ENCODE peak calls at places on chromosome 10, in five cellular contexts. L is uterus, F is Panc1, R is brain microvascular endothelial cell, P is cardiac fibroblast. W is an unnamed sample.

GRCh38 chr10:122144199-122144598 is 126.9 kb upstream of the BTBD16 start:
- DNase-seq in R (no peak), L (no peak), P (no peak), F (no peak), W (no peak)

GRCh38 chr10:88781206-88781605 is 21.3 kb upstream of the LIPM start:
- DNase-seq in L (no peak), F (no peak), P (peak; percentile 22), R (no peak), W (no peak)

GRCh38 chr10:107727762-107728317 is 563.3 kb upstream of the SORCS1 start:
- DNase-seq in R (no peak), P (peak; percentile 15), F (no peak), L (no peak), W (no peak)

GRCh38 chr10:7649673-7650330 is 17.0 kb downstream of the ITIH5 start:
- DNase-seq in P (peak; percentile 3), R (no peak), F (no peak), L (no peak), W (no peak)

GRCh38 chr10:72329290-72330058 is 25.2 kb downstream of the DNAJB12 start:
- DNase-seq in L (no peak), R (no peak), P (no peak), F (no peak), W (no peak)

GRCh38 chr10:24727811-24728210 is 4.1 kb upstream of the ARHGAP21 start:
- DNase-seq in F (no peak), L (no peak), P (no peak), R (no peak), W (no peak)

GRCh38 chr10:86376403-86376802 is 9.8 kb upstream of the GRID1 start:
- DNase-seq in F (no peak), P (no peak), L (no peak), R (no peak), W (peak; percentile 56)

GRCh38 chr10:96272986-96273280 is 1.6 kb upstream of the BLNK start:
- DNase-seq in P (no peak), R (no peak), F (no peak), L (no peak), W (no peak)

GRCh38 chr10:20267734-20268133 is 451.5 kb downstream of the PLXDC2 start:
- DNase-seq in P (no peak), L (no peak), R (no peak), F (no peak), W (no peak)

GRCh38 chr10:11612004-11613001 is 853 bp upstream of the USP6NL start:
- DNase-seq in P (peak; percentile 18), F (no peak), L (no peak), R (no peak), W (no peak)

GRCh38 chr10:44010873-44011602 is 362.4 kb upstream of the ZNF32 start:
- DNase-seq in R (no peak), F (no peak), L (no peak), P (peak; percentile 71), W (no peak)

GRCh38 chr10:110455440-110455839 is 42.3 kb upstream of the DUSP5 start:
- DNase-seq in L (no peak), P (no peak), R (no peak), F (no peak), W (peak; percentile 64)

GRCh38 chr10:126455036-126455765 is 66.9 kb upstream of the ADAM12 start:
- DNase-seq in L (no peak), P (no peak), R (no peak), F (no peak), W (no peak)

GRCh38 chr10:102648889-102649752 is 4.8 kb downstream of the TRIM8 start:
- DNase-seq in P (no peak), L (no peak), R (no peak), F (no peak), W (no peak)

GRCh38 chr10:100041620-100042019 is 31.9 kb upstream of the DNMBP start:
- DNase-seq in L (no peak), F (no peak), P (no peak), R (no peak), W (no peak)

GRCh38 chr10:18777258-18777657 is 118.0 kb downstream of the ARL5B start:
- DNase-seq in R (no peak), F (no peak), L (no peak), P (no peak), W (no peak)

GRCh38 chr10:49237985-49238384 is 49.8 kb upstream of the TMEM273 start:
- DNase-seq in R (no peak), F (no peak), P (no peak), L (no peak), W (no peak)

GRCh38 chr10:118101501-118101900 is 54.8 kb upstream of the RAB11FIP2 start:
- DNase-seq in F (no peak), P (no peak), L (no peak), R (no peak), W (no peak)

GRCh38 chr10:117942261-117942660 is 104.5 kb downstream of the RAB11FIP2 start:
- DNase-seq in P (no peak), L (no peak), F (no peak), R (no peak), W (no peak)

DNA sequence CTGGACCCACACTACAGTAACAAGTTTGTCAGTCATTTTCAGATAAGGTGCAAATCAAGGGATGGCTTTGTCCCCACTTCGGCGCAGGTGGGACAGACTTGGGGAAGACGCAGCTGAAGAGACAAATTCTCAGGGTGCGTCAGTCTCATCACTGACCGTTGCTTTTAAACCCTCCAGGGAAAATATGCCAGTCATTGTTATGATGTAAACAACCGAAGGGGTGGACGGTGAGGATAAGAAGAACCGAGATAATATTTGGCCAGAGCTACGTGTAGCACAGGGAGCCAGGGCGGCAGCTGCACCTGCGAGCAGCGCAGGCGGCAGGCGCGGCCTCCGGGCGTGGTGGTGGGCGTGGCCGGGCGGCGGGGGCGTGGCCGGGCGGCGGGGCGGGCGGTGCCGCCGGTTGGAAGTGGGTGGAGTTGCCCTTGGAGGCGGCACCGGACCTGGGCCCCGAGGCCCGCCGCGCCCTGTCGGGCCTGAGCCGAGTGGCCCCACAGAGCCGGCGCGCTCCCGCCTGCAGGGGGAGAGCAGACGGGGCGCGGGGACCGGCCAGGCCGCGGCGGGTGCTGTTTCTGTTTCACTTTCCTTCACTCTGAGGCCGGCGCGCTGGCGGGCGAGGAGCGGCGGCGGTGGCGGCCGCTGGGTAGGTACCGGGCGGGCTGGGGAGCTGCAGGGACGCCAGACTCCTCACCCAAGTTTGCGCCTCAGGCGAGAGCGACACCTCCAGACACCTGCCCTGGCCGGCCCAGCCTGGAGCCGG is at the start of gene PCGF5:
- DNase-seq in L (peak; percentile 90), R (peak; percentile 75), F (no peak), P (peak; percentile 81), W (peak; percentile 92)
- TF ChIP-seq CTCF in L (no peak), R (peak; percentile 25), F (peak; percentile 30), P (no peak), W (no peak)

DNA sequence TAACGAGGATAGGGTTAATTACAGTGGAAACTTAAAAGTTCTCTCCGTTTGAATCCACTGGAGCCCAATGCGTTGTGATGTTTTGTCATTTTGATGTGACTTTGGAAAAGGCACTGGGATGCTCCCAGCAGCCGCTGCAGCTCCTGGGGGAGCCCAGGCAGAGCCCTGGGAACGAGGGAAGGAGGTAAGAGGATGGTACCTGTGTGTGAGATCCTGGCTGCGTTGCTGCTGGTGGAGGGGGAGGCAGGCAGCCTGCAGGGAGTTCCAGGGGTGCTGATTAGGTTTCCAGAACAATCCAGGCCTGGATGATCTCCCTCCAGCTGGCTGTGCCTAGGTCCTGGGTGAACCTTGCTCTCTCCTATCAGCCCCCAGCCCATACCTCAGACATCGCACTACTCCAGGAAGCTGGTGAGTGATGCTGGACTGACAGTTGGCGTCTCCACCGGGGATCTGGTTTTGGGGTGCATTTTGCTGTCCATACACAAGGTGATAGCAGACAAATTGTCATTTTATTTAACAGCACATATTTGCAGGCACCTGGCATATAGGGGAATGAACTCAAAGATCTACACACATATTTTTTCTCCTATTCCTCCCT is 601.1 kb downstream of the LRMDA start:
- DNase-seq in P (no peak), F (no peak), R (no peak), L (no peak), W (no peak)
- TF ChIP-seq CTCF in P (no peak), F (no peak), R (no peak), L (no peak), W (no peak)

GRCh38 chr10:21858455-21858854 is 145.1 kb downstream of the DNAJC1 start:
- DNase-seq in F (no peak), R (no peak), P (no peak), L (no peak), W (no peak)
- TF ChIP-seq CTCF in F (no peak), R (no peak), P (no peak), L (no peak), W (no peak)

GRCh38 chr10:101063162-101063525 is 1.4 kb downstream of the KAZALD1 start:
- DNase-seq in R (no peak), F (no peak), L (no peak), P (no peak), W (no peak)

GRCh38 chr10:101060951-101061813 is 607 bp upstream of the KAZALD1 start:
- DNase-seq in L (peak; percentile 94), R (peak; percentile 84), P (peak; percentile 94), F (no peak), W (peak; percentile 95)

GRCh38 chr10:101061814-101062230 is at the start of gene KAZALD1:
- DNase-seq in P (no peak), F (no peak), R (no peak), L (no peak), W (no peak)

GRCh38 chr10:101063548-101064414 is 2.0 kb downstream of the KAZALD1 start:
- DNase-seq in R (no peak), P (no peak), L (no peak), F (no peak), W (no peak)

DNA sequence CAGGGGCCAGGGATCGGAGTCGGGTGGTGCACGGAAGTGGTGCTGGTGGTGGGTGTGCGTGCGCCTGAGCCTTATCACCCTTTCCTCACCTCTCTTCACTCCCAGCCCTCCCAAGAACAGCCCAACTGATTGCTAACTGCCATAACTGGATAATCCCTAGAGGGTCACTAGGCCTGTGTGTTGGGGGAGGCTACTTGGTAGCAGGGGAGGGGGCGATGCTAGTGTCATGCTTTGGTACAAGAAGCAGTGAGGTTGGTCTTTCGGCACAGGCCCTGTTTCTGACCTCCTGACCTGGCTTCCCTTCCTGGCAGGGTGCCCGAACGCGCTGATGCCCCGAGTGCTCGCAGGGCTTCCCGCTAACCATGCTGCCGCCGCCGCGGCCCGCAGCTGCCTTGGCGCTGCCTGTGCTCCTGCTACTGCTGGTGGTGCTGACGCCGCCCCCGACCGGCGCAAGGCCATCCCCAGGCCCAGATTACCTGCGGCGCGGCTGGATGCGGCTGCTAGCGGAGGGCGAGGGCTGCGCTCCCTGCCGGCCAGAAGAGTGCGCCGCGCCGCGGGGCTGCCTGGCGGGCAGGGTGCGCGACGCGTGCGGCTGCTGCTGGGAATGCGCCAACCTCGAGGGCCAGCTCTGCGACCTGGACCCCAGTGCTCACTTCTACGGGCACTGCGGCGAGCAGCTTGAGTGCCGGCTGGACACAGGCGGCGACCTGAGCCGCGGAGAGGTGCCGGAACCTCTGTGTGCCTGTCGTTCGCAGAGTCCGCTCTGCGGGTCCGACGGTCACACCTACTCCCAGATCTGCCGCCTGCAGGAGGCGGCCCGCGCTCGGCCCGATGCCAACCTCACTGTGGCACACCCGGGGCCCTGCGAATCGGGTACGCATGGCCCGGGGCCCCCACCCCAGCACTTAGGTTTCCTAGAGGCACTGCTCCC is 707 bp downstream of the KAZALD1 start:
- DNase-seq in L (peak; percentile 44), F (no peak), P (peak; percentile 43), R (no peak), W (no peak)
- TF ChIP-seq CTCF in L (peak; percentile 28), F (peak; percentile 95), P (peak; percentile 24), R (peak; percentile 39), W (peak; percentile 52)

GRCh38 chr10:78287618-78288017 is 254.0 kb downstream of the RPS24 start:
- DNase-seq in R (no peak), P (no peak), L (no peak), F (no peak), W (no peak)
- TF ChIP-seq CTCF in R (no peak), P (no peak), L (no peak), F (no peak), W (no peak)

W was measured in coronary artery.